ENCODE peak calls at places on chromosomes 13 and 19, in ten cellular contexts. S is psoas muscle, V is endodermal cell, I is stomach, R is ascending aorta, O is left ventricle myocardium inferior, K is pancreas, C is body of pancreas, Q is IMR-90, W is cardiac muscle cell. B is an unnamed sample.

GRCh38 chr13:44075113-44075512 is 195.4 kb downstream of the LACC1 start:
- DNase-seq in I (no peak), R (no peak), S (no peak), W (no peak), Q (no peak), V (no peak), K (no peak), O (no peak), C (no peak), B (no peak)

GRCh38 chr13:59016250-59016649 is 1147.5 kb downstream of the DIAPH3 start:
- DNase-seq in R (no peak), Q (no peak), V (no peak), I (no peak), K (no peak), W (peak), S (no peak), O (no peak), C (no peak), B (no peak)

GRCh38 chr19:52585604-52586003 is 15.5 kb downstream of the ZNF701 start:
- DNase-seq in S (no peak), K (no peak), V (no peak), C (no peak), R (no peak), Q (no peak), W (no peak), O (no peak), I (no peak), B (no peak)

GRCh38 chr19:5985098-5985783 is 7.3 kb upstream of the RANBP3 start:
- DNase-seq in V (no peak), I (no peak), W (peak), O (no peak), R (no peak), Q (peak), C (peak), K (no peak), S (no peak), B (no peak)

GRCh38 chr19:15775249-15775648 is 12.2 kb upstream of the OR10H5 start:
- DNase-seq in S (no peak), W (no peak), Q (no peak), V (no peak), O (no peak), I (no peak), C (no peak), K (no peak), R (no peak), B (no peak)

GRCh38 chr19:19354007-19354406 is 33.4 kb downstream of the MAU2 start:
- DNase-seq in R (no peak), Q (no peak), S (no peak), V (no peak), I (no peak), C (no peak), O (no peak), K (no peak), W (no peak), B (no peak)

GRCh38 chr19:46606681-46607440 is 5.7 kb downstream of the CALM3 start:
- DNase-seq in W (no peak), O (no peak), R (no peak), V (peak), K (no peak), S (peak), I (no peak), Q (no peak), C (no peak), B (no peak)

GRCh38 chr19:17766543-17767131 is 15.4 kb downstream of the FCHO1 start:
- DNase-seq in Q (peak), C (peak), W (peak), I (peak), R (no peak), S (peak), K (peak), V (peak), O (peak), B (no peak)

GRCh38 chr13:78603240-78603947 is at the start of gene POU4F1:
- DNase-seq in O (peak), I (no peak), K (peak), Q (peak), S (peak), W (peak), V (peak), C (peak), R (no peak), B (peak)

GRCh38 chr13:31614073-31614472 is 125.3 kb upstream of the RXFP2 start:
- DNase-seq in O (no peak), C (no peak), K (no peak), V (no peak), S (no peak), R (no peak), I (no peak), Q (no peak), W (no peak), B (no peak)
- H3K4me3 ChIP-seq in O (no peak), C (no peak), K (no peak), V (no peak), S (no peak), R (no peak), I (no peak), Q (no peak), W (no peak), B (no peak)

GRCh38 chr13:113970810-113971470 is 2.9 kb downstream of the C13orf46 start:
- DNase-seq in I (peak), S (peak), W (peak), C (peak), O (peak), K (peak), R (no peak), V (peak), Q (peak), B (no peak)
- H3K27ac ChIP-seq in I (peak), S (no peak), W (no peak), C (peak), O (peak), K (peak), R (peak), V (no peak), Q (no peak), B (no peak)

GRCh38 chr13:101626925-101627555 is 174.6 kb downstream of the ITGBL1 start:
- DNase-seq in S (no peak), R (no peak), K (no peak), C (no peak), Q (peak), O (no peak), W (no peak), I (no peak), V (no peak), B (peak)

GRCh38 chr13:101623469-101624209 is 171.2 kb downstream of the ITGBL1 start:
- DNase-seq in S (no peak), W (no peak), V (no peak), K (no peak), R (no peak), Q (peak), I (no peak), O (no peak), C (no peak), B (no peak)

GRCh38 chr13:101624981-101625380 is 172.5 kb downstream of the ITGBL1 start:
- DNase-seq in S (no peak), W (no peak), O (no peak), Q (no peak), R (no peak), C (no peak), K (no peak), I (no peak), V (no peak), B (no peak)

GRCh38 chr13:101627556-101627943 is 175.1 kb downstream of the ITGBL1 start:
- DNase-seq in W (no peak), C (no peak), R (no peak), V (no peak), Q (peak), S (no peak), K (no peak), O (no peak), I (no peak), B (no peak)

DNA sequence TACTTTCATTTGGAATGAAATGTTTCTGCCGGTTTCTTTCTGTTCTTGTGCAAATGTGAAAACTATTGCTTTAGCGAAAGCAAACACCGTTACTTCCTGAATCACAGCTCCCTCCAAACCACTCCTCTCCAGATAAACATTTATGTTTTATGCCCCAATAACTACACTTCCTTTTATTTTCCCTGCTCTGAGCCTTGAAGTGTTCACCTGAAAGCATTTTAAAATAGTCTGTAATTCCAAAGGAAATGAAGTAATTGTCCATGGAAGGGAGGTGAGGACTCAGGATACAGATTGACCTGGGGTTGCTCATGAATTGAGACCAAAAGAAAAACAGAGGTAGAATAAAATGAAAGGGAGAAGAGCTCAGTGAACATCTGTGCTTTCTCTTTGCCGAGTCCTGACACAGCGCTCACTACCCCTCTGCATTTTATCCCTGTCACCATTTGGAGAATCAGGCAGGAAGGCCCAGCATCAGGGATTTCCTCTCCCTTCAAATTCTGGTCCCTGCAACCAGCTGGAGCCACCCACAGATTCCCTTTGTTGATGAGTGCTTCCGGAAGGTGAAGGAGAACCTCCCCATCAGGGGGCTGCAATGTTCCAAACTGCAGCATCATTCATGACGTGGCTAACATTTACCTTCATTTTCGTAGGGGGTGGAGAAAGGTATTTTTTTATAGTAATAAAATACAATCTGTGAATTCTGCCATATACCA is 171.9 kb downstream of the ITGBL1 start:
- DNase-seq in I (no peak), R (no peak), K (no peak), S (no peak), V (peak), Q (peak), W (no peak), O (no peak), C (no peak), B (no peak)
- H3K4me3 ChIP-seq in I (peak), R (peak), K (no peak), S (no peak), V (no peak), Q (no peak), W (no peak), O (no peak), C (no peak), B (no peak)

GRCh38 chr13:20775961-20776360 is 2.2 kb upstream of the EEF1AKMT1 start:
- DNase-seq in W (no peak), O (no peak), R (no peak), V (no peak), C (no peak), Q (no peak), S (no peak), I (no peak), K (no peak), B (no peak)

GRCh38 chr13:20774746-20775145 is 985 bp upstream of the EEF1AKMT1 start:
- DNase-seq in W (no peak), K (no peak), C (no peak), S (no peak), Q (no peak), O (no peak), I (no peak), R (no peak), V (no peak), B (no peak)

GRCh38 chr13:20769834-20770233 is 3.9 kb downstream of the EEF1AKMT1 start:
- DNase-seq in S (no peak), R (no peak), Q (no peak), K (no peak), O (no peak), W (no peak), I (no peak), V (no peak), C (no peak), B (no peak)

GRCh38 chr13:20773194-20774080 is at the start of gene EEF1AKMT1:
- DNase-seq in V (peak), W (peak), S (peak), R (peak), C (peak), I (peak), K (peak), Q (peak), O (peak), B (peak)

DNA sequence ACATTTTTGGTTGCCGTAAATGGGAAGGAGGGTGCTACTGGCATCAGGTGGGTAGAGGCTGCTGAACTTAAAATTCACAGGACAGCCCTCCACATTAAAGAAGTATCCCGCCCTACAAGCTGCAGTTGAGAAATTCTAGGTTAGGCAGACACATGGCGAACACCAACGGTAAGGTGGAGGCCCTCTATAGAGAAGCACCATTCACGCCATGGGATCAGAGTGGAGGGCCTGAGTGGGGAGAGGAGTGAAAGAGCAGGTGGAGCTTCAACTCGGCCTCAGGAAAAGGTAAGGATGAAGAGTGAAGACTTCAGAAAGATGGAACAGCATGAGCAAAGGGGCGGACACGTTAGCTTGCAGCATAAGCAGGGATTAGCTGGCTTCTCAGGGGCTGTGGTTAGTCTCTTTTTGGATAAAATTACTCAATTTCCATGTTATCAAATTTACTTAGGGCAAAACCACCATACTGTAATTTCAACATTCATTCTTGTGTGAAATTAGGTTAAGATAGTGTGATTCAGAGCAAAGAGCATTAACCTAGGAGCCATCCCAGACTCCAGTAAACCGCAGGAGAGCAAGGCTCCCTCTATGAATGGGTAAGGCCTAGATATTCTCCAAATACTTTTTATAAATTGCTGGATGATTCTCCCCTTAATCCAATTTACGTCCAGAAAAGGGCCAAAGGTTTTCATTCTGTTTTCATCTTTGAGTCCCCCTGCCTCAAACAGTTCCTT is 1.2 kb downstream of the EEF1AKMT1 start:
- DNase-seq in S (no peak), C (no peak), V (no peak), O (no peak), R (no peak), I (no peak), Q (peak), K (no peak), W (peak), B (no peak)
- H3K27ac ChIP-seq in S (peak), C (peak), V (no peak), O (peak), R (peak), I (peak), Q (no peak), K (peak), W (peak), B (peak)

DNA sequence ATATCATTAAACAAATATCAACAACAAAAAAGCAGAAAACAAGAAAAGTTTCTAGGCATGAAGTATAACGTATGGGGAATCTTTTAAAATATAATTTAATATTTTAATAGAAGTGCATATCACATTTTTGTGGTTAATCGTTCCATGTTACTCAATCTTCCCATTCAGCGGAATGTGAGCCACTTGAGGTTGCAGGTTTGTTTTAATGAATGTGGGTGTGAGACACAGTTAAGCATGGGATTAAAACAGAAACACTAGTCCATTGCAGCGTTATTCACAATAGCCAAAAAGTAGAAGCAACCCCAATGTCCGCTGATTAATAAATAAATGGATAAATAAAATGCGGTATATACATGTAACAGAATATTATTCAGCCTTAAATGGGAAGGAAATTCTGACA is 146.0 kb downstream of the NDFIP2 start:
- DNase-seq in S (no peak), V (no peak), K (no peak), I (no peak), C (no peak), Q (no peak), W (peak), R (no peak), O (no peak), B (no peak)
- H3K4me3 ChIP-seq in S (no peak), V (no peak), K (no peak), I (no peak), C (no peak), Q (no peak), W (no peak), R (no peak), O (no peak), B (no peak)

GRCh38 chr13:110382229-110382628 is 75.1 kb downstream of the COL4A2 start:
- DNase-seq in W (peak), O (no peak), R (no peak), S (no peak), Q (peak), V (no peak), K (no peak), I (no peak), C (no peak), B (no peak)

GRCh38 chr13:110380359-110381028 is 73.4 kb downstream of the COL4A2 start:
- DNase-seq in O (no peak), K (no peak), V (peak), S (no peak), W (peak), Q (peak), I (no peak), R (no peak), C (no peak), B (no peak)

GRCh38 chr13:110379358-110379757 is 72.3 kb downstream of the COL4A2 start:
- DNase-seq in Q (no peak), S (no peak), W (no peak), K (no peak), R (no peak), V (no peak), O (no peak), I (no peak), C (no peak), B (no peak)

GRCh38 chr13:110381029-110381360 is 73.9 kb downstream of the COL4A2 start:
- DNase-seq in I (no peak), O (no peak), R (no peak), S (no peak), V (no peak), Q (no peak), K (no peak), W (no peak), C (no peak), B (no peak)

DNA sequence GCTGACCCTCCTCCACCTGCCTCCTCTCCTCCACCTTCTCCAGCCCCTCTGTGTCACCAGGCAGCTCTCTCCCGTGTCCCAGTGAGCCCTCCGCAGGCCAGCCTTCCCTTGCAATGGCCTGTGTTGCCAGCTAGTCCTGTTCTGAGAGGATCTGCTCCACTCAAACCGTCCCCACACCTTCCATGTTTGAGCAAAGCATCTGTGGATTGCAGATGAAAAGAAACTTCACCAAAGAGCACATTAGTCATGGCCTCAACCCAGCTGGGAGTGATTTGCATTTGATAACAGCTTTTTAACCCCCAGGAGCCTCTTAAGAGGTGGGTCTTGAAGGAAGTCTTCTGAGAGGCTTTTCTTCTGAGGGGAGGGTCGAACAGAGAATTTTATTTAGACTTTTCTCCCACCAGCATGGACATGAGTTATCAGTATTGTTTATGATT is 72.8 kb downstream of the COL4A2 start:
- DNase-seq in C (no peak), O (no peak), R (no peak), S (no peak), K (no peak), V (peak), I (no peak), W (peak), Q (peak), B (no peak)
- H3K27ac ChIP-seq in C (no peak), O (peak), R (peak), S (no peak), K (no peak), V (peak), I (no peak), W (peak), Q (peak), B (no peak)

DNA sequence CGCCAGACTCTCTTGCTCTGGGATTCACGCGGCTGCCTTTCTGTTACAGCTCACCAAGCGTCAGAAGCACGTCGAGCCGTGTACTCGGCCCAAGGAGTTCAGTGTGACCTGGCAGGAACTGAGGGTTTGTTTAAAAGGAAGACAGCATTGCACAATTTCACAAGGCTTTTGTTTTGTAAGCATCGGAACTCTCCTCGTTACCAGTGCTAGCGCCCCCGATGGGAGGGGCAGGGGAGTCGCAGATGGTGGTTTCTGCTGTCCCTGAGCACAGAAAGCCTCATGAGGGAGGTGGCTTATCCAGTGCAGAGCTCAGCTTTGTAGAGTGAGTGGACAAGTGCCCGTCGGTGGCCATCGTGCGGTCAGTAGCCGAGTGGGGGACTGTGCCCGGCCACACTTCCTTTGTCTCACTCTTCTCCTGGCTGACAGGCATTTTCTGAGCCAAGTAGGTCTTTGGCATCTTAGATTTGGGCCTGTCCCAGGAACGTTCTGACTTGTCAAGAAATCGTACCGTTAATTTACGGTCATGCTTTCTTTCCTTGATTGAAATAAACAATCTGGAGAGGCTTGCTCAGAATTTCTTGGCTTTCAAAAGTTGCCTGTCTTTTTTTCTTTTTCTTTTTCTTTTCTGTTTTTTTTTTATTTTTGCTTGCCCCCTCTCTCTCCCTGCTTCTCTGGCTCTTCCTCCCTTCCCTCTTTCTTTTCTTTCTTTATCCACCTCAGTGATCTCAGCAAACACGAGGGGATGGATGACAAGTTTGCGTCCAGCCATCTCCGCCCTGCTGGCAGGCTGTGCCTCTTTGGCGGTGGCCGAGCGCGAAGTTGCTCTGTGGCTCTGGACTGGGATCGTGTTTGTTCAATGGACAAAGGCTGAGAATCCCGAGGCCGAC is 7.7 kb downstream of the KDM4B start:
- DNase-seq in I (peak), R (peak), O (peak), V (peak), S (peak), K (no peak), C (peak), W (peak), Q (peak), B (no peak)
- H3K4me3 ChIP-seq in I (peak), R (peak), O (peak), V (no peak), S (peak), K (no peak), C (no peak), W (no peak), Q (peak), B (no peak)

GRCh38 chr19:13023666-13024065 is 28.4 kb downstream of the NFIX start:
- DNase-seq in R (no peak), V (no peak), C (no peak), K (no peak), O (no peak), I (no peak), W (peak), S (no peak), Q (no peak), B (no peak)
- H3K27ac ChIP-seq in R (peak), V (no peak), C (peak), K (no peak), O (peak), I (peak), W (no peak), S (peak), Q (peak), B (no peak)